ENCODE peak calls at places on chromosomes 7 and 10, in nine cellular contexts. M is testis; C is PC-3; V is A673; Z is stomach; I is CD8-positive, alpha-beta memory T cell; F is prostate gland; H is CD4-positive, alpha-beta T cell; O is tibial nerve. X is an unnamed sample.

GRCh38 chr7:149072438-149072775 is 18.1 kb downstream of the ZNF786 start:
- DNase-seq in M (no peak), C (no peak), V (no peak), Z (no peak), I (no peak), F (no peak), H (no peak), O (no peak), X (no peak)

GRCh38 chr7:44177570-44178131 is 11.6 kb downstream of the GCK start:
- DNase-seq in M (peak; percentile 12), C (peak; percentile 39), V (peak; percentile 61), Z (no peak), I (no peak), F (no peak), H (no peak), O (no peak), X (no peak)

GRCh38 chr10:114284346-114285071 is 45.5 kb downstream of the VWA2 start:
- DNase-seq in M (no peak), C (no peak), V (no peak), Z (no peak), I (no peak), F (no peak), H (no peak), O (no peak), X (no peak)

GRCh38 chr7:102925962-102926825 is 13.4 kb downstream of the LRRC17 start:
- DNase-seq in M (no peak), C (peak; percentile 12), V (peak; percentile 64), Z (no peak), I (no peak), F (no peak), H (no peak), O (no peak), X (no peak)

GRCh38 chr7:28855538-28856217 is 102.5 kb downstream of the TRIL start:
- DNase-seq in M (no peak), C (peak; percentile 99), V (peak; percentile 71), Z (no peak), I (no peak), F (no peak), H (no peak), O (no peak), X (no peak)

GRCh38 chr7:74364061-74364460 is 74.9 kb downstream of the CLIP2 start:
- DNase-seq in M (no peak), C (peak; percentile 15), V (no peak), Z (no peak), I (no peak), F (no peak), H (no peak), O (no peak), X (no peak)

GRCh38 chr10:26391701-26392695 is 46.1 kb upstream of the APBB1IP start:
- DNase-seq in M (no peak), C (no peak), V (no peak), Z (no peak), I (no peak), F (no peak), H (no peak), O (no peak), X (no peak)

GRCh38 chr7:42493436-42494198 is 256.6 kb upstream of the GLI3 start:
- DNase-seq in M (peak; percentile 79), C (peak; percentile 81), V (peak; percentile 68), Z (peak; percentile 40), I (no peak), F (peak; percentile 69), H (no peak), O (peak; percentile 59), X (peak; percentile 68)

GRCh38 chr7:7968544-7969305 is at the start of gene GLCCI1:
- DNase-seq in M (peak; percentile 98), C (peak; percentile 96), V (peak; percentile 98), Z (peak; percentile 96), I (peak; percentile 97), F (peak; percentile 98), H (peak; percentile 95), O (peak; percentile 89), X (peak; percentile 97)

GRCh38 chr7:37117261-37117660 is 331.4 kb downstream of the ELMO1 start:
- DNase-seq in M (no peak), C (no peak), V (no peak), Z (no peak), I (no peak), F (no peak), H (no peak), O (no peak), X (no peak)
- H3K9me3 ChIP-seq in M (no peaks in the 10 kb centered on the region), C (no peaks in the 10 kb centered on the region), V (no peaks in the 10 kb centered on the region), Z (no peaks in the 10 kb centered on the region), I (no peaks in the 10 kb centered on the region), F (no peaks in the 10 kb centered on the region), H (no peaks in the 10 kb centered on the region), O (no peaks in the 10 kb centered on the region), X (no peaks in the 10 kb centered on the region)

DNA sequence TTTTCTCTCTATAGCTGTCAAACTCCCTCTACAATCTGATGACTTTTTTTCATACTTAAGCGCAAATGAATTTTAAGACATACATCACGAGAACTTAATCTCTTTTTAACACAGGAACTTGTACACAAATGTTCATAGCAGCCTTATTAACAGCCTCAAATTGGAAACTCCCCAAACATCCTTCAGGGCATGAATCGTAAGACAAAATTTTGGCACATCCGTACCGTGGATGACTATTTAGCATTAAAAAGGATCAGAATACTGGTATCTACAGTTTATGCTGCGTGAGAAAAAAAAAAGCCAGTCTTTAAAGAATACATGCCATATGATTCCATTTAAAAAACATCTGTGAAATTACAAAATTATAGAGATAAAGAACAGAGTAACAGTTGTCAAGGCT is 46.9 kb downstream of the PDE1C start:
- DNase-seq in M (no peak), C (no peak), V (no peak), Z (no peak), I (no peak), F (no peak), H (no peak), O (no peak), X (no peak)
- H3K9me3 ChIP-seq in M (no peaks in the 10 kb centered on the region), C (no peaks in the 10 kb centered on the region), V (no peaks in the 10 kb centered on the region), Z (no peaks in the 10 kb centered on the region), I (no peaks in the 10 kb centered on the region), F (no peaks in the 10 kb centered on the region), H (no peaks in the 10 kb centered on the region), O (no peaks in the 10 kb centered on the region), X (no peaks in the 10 kb centered on the region)

GRCh38 chr7:153396475-153396874 is 636.9 kb downstream of the ACTR3B start:
- DNase-seq in M (no peak), C (no peak), V (no peak), Z (no peak), I (no peak), F (no peak), H (no peak), O (no peak), X (no peak)

GRCh38 chr7:153398789-153399553 is 639.4 kb downstream of the ACTR3B start:
- DNase-seq in M (no peak), C (no peak), V (no peak), Z (no peak), I (no peak), F (no peak), H (no peak), O (no peak), X (no peak)

GRCh38 chr7:153397906-153398305 is 638.4 kb downstream of the ACTR3B start:
- DNase-seq in M (no peak), C (no peak), V (no peak), Z (no peak), I (no peak), F (no peak), H (no peak), O (no peak), X (no peak)

GRCh38 chr7:153398370-153398769 is 638.8 kb downstream of the ACTR3B start:
- DNase-seq in M (no peak), C (no peak), V (no peak), Z (no peak), I (no peak), F (no peak), H (no peak), O (no peak), X (no peak)

GRCh38 chr7:153397459-153397858 is 637.9 kb downstream of the ACTR3B start:
- DNase-seq in M (no peak), C (no peak), V (no peak), Z (no peak), I (no peak), F (no peak), H (no peak), O (no peak), X (no peak)
- H3K9me3 ChIP-seq in M (no peaks in the 10 kb centered on the region), C (peaks cover 11% of the 10 kb centered on the region), V (peaks cover 28% of the 10 kb centered on the region), Z (no peaks in the 10 kb centered on the region), I (no peaks in the 10 kb centered on the region), F (no peaks in the 10 kb centered on the region), H (no peaks in the 10 kb centered on the region), O (no peaks in the 10 kb centered on the region), X (no peaks in the 10 kb centered on the region)

GRCh38 chr10:129486805-129487204 is 19.8 kb downstream of the MGMT start:
- DNase-seq in M (no peak), C (no peak), V (no peak), Z (no peak), I (no peak), F (no peak), H (no peak), O (no peak), X (no peak)
- H3K9me3 ChIP-seq in M (no peaks in the 10 kb centered on the region), C (peaks cover 11% of the 10 kb centered on the region), V (peaks cover 52% of the 10 kb centered on the region), Z (peaks cover 16% of the 10 kb centered on the region), I (peaks cover 25% of the 10 kb centered on the region), F (no peaks in the 10 kb centered on the region), H (peaks cover 50% of the 10 kb centered on the region), O (no peaks in the 10 kb centered on the region), X (peaks cover 53% of the 10 kb centered on the region)

DNA sequence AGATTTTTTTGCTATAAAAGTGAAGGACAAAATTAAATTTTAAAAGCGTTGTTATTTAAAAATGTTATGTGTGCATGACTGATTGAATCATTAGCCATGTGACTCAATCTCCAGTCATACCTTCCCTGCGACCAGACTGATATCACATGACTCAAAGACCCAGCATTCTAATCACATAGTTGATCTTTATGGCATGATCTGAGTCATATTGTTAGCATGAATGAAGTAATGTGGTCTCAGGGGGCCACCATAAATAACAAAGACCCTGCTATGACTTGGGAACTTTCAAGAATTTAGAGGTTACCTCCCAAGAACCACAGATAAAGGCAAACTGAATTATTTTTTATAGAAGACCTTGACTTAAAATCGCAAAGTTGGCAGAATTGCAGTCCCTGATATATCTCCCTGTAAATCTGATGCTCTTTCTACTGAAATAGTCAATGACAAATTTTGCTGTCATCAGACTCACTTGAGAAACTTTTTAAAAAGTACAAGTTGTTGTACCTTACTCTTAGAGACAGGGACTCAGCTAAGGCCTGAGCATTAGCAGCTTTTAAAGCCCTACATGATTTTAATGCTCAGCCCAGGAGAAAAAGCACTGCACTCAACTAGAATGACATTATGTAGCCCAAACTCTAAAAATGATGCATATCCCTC is 717.3 kb downstream of the XPNPEP1 start:
- DNase-seq in M (no peak), C (peak; percentile 82), V (peak; percentile 82), Z (no peak), I (no peak), F (no peak), H (no peak), O (no peak), X (no peak)
- H3K9me3 ChIP-seq in M (no peaks in the 10 kb centered on the region), C (no peaks in the 10 kb centered on the region), V (no peaks in the 10 kb centered on the region), Z (no peaks in the 10 kb centered on the region), I (no peaks in the 10 kb centered on the region), F (no peaks in the 10 kb centered on the region), H (no peaks in the 10 kb centered on the region), O (no peaks in the 10 kb centered on the region), X (no peaks in the 10 kb centered on the region)

GRCh38 chr7:57449904-57450303 is at the start of gene ZNF716:
- DNase-seq in M (peak; percentile 68), C (no peak), V (no peak), Z (no peak), I (no peak), F (no peak), H (no peak), O (no peak), X (no peak)
- H3K9me3 ChIP-seq in M (no peaks in the 10 kb centered on the region), C (no peaks in the 10 kb centered on the region), V (peaks cover 22% of the 10 kb centered on the region), Z (no peaks in the 10 kb centered on the region), I (no peaks in the 10 kb centered on the region), F (no peaks in the 10 kb centered on the region), H (peaks cover 6% of the 10 kb centered on the region), O (no peaks in the 10 kb centered on the region), X (peaks cover 5% of the 10 kb centered on the region)

GRCh38 chr7:142904128-142904527 is 18.6 kb upstream of the TRPV6 start:
- DNase-seq in M (no peak), C (no peak), V (no peak), Z (no peak), I (no peak), F (no peak), H (no peak), O (no peak), X (no peak)
- H3K9me3 ChIP-seq in M (no peaks in the 10 kb centered on the region), C (peaks cover 17% of the 10 kb centered on the region), V (peaks cover 7% of the 10 kb centered on the region), Z (no peaks in the 10 kb centered on the region), I (no peaks in the 10 kb centered on the region), F (no peaks in the 10 kb centered on the region), H (no peaks in the 10 kb centered on the region), O (peaks cover 4% of the 10 kb centered on the region), X (peaks cover 4% of the 10 kb centered on the region)